ENCODE peak calls at places on chromosome 20, in four cellular contexts. I is fibroblast of the aortic adventitia, U is endothelial cell, X is colonic mucosa. A is an unnamed sample.

GRCh38 chr20:2701671-2702081 is 9.1 kb downstream of the EBF4 start:
- DNase-seq in U (no peak), I (no peak), X (no peak), A (no peak)

GRCh38 chr20:46810442-46811327 is 84.0 kb upstream of the EYA2 start:
- DNase-seq in U (no peak), I (no peak), X (peak; percentile 25), A (no peak)

GRCh38 chr20:31913431-31914157 is 38.3 kb downstream of the PDRG1 start:
- DNase-seq in U (no peak), X (no peak), I (no peak), A (no peak)

GRCh38 chr20:59165389-59165785 is 1.8 kb downstream of the ZNF831 start:
- DNase-seq in X (peak; percentile 63), I (no peak), U (no peak), A (no peak)

GRCh38 chr20:32433311-32434021 is 75.3 kb downstream of the ASXL1 start:
- DNase-seq in U (peak; percentile 68), I (peak; percentile 22), X (no peak), A (no peak)

GRCh38 chr20:48818481-48818987 is 9.3 kb downstream of the PREX1 start:
- DNase-seq in U (no peak), X (no peak), I (no peak), A (no peak)

GRCh38 chr20:10637062-10637559 is 36.7 kb downstream of the JAG1 start:
- DNase-seq in X (no peak), U (no peak), I (peak; percentile 78), A (no peak)

GRCh38 chr20:52313335-52313963 is 121.9 kb upstream of the ZFP64 start:
- DNase-seq in U (peak; percentile 9), X (no peak), I (peak; percentile 13), A (no peak)

GRCh38 chr20:10253750-10254149 is 35.1 kb downstream of the SNAP25 start:
- DNase-seq in X (no peak), U (no peak), I (no peak), A (no peak)

GRCh38 chr20:3172933-3173581 is at the start of gene LZTS3:
- DNase-seq in U (peak; percentile 56), I (peak; percentile 22), X (peak; percentile 70), A (peak; percentile 87)

GRCh38 chr20:49603209-49603627 is 35.3 kb upstream of the PTGIS start:
- DNase-seq in U (peak; percentile 44), I (peak; percentile 76), X (no peak), A (no peak)

GRCh38 chr20:58577871-58578615 is 62.8 kb upstream of the APCDD1L start:
- DNase-seq in U (no peak), I (no peak), X (no peak), A (no peak)

GRCh38 chr20:48015136-48015925 is 230.1 kb upstream of the SULF2 start:
- DNase-seq in X (no peak), I (peak; percentile 46), U (no peak), A (no peak)

GRCh38 chr20:59749293-59749680 is 144.9 kb downstream of the PHACTR3 start:
- DNase-seq in U (no peak), X (no peak), I (peak; percentile 27), A (no peak)

GRCh38 chr20:47784599-47785320 is 521 bp downstream of the SULF2 start:
- DNase-seq in X (peak; percentile 43), U (peak; percentile 53), I (peak; percentile 45), A (no peak)

GRCh38 chr20:20360464-20360863 is 7.4 kb upstream of the INSM1 start:
- DNase-seq in X (peak; percentile 65), U (peak; percentile 62), I (peak; percentile 68), A (no peak)

GRCh38 chr20:25259358-25259757 is 11.5 kb downstream of the PYGB start:
- DNase-seq in I (no peak), X (peak; percentile 16), U (no peak), A (no peak)

GRCh38 chr20:64196831-64197418 is 32.7 kb downstream of the MYT1 start:
- DNase-seq in I (no peak), X (no peak), U (no peak), A (no peak)

DNA sequence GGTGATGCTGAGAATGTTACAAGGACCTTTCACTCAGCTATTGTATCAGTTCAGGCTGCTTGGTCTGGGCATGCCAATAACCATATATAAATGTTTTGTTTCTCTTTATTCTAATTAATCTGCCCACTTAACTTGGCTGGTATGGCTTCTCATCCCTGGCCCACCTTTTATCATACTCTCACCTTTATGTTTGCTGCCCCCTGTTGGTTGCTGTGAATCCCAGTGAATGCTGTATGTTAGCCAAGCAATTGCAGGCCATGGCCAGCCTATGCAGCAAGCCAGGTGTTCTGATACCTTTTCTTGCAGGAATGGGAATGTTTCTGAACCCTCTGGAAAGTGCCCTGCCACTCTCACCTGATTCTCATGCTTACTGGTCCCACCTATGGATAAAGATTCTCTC is 54.6 kb downstream of the PCSK2 start:
- DNase-seq in U (peak; percentile 52), X (peak; percentile 26), I (no peak), A (no peak)
- TF ChIP-seq CTCF in U (peak; percentile 57), X (no peak), I (no peak), A (no peak)

GRCh38 chr20:62352402-62353288 is 14.5 kb downstream of the LAMA5 start:
- DNase-seq in U (no peak), I (no peak), X (no peak), A (no peak)
- TF ChIP-seq CTCF in U (no peak), I (no peak), X (no peak), A (no peak)

GRCh38 chr20:57474816-57475215 is 50.1 kb downstream of the CTCFL start:
- DNase-seq in I (no peak), X (no peak), U (no peak), A (no peak)

GRCh38 chr20:57475388-57476072 is 49.4 kb downstream of the CTCFL start:
- DNase-seq in U (no peak), X (no peak), I (no peak), A (no peak)

GRCh38 chr20:57474191-57474590 is 50.7 kb downstream of the CTCFL start:
- DNase-seq in I (no peak), X (no peak), U (no peak), A (no peak)

GRCh38 chr20:57471496-57472210 is 53.3 kb downstream of the CTCFL start:
- DNase-seq in X (no peak), U (no peak), I (no peak), A (no peak)

DNA sequence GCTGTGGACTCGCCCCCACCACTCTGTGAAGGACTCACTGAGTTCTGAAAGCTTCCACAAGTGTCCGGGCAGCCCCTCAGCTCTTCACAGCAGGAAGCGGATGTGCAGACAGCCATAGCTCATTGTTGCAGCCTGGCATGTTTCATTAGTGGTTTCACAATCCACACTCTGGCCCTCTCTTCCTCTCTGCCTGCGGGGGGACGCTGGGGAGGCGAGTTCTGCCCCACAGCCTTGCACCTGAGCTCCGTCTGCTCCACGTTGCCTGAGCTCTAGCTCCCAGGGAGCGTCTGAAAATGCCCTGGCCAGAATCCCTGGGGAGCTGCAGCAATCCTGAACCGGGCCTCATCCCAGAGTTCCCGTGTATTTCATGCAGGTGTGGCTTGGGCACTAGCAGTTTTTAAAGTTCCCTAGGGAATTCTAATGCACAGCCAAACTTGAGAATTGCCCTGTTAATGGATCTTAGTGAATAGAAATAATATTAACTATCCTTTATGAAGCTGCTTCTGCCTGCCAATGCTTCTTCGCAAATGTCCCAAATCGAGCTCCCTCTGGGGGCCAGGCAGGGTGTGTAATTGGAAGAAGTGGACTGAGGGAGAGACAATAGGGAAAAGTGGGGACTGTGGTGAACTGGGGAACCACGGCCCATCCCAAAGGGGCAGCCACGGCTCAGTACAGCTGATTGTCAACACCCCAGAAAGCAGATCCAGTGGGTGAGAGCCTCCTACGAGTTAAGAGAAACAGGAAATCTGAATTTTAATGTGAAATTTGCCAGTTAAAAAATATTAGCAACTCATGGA is 51.5 kb downstream of the CTCFL start:
- DNase-seq in I (no peak), U (no peak), X (no peak), A (peak; percentile 44)
- TF ChIP-seq CTCF in I (no peak), U (no peak), X (no peak), A (no peak)

DNA sequence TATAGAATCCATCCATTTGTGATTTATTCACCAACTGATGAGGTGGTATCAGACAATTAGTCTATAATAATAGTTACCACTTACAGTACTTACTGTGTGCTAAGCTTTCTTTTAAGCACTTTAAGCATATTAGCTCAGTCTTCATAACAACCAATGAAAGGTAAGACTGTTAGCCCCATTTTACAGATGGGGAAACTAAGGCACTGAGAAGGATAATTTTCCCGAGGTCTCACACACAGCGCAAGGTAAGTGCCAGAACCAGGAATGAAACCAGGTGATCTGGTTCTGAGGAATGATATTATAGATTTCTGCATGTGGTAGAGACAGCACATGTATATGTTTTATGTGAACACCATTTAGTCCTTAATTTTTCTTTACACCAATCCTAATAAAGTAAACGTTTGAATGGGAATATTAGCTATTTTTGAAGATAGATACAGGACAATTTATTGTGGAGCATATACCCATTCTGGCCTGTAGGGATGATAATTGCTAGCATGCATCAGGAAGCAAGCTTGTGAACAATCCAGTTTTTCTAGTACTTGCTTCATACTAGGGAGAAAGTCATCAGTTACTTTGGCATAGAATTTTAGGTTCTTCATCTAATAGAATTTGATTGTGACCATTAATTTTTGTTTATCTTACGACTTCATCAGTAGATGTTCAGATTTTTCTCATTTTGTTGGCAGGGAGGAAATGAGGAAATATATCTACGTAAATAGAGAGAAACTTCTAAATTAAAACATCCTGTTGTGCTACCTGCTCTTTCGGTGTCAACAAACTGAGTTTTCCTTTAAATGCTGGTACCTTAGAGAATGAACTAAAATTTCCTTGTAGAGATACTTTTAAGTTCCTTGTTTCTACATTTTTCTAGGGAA is 3.0 kb downstream of the YWHAB start:
- DNase-seq in I (peak; percentile 28), X (no peak), U (no peak), A (no peak)
- TF ChIP-seq CTCF in I (peak; percentile 61), X (peak; percentile 14), U (no peak), A (no peak)

GRCh38 chr20:62860391-62860923 is 1.2 kb downstream of the TCFL5 start:
- DNase-seq in X (no peak), I (peak; percentile 47), U (no peak), A (no peak)
- TF ChIP-seq CTCF in X (no peak), I (peak; percentile 18), U (no peak), A (no peak)

GRCh38 chr20:34993941-34994508 is 38.4 kb downstream of the MYH7B start:
- DNase-seq in X (no peak), U (no peak), I (no peak), A (no peak)
- TF ChIP-seq CTCF in X (no peak), U (no peak), I (no peak), A (no peak)

GRCh38 chr20:43404880-43405279 is 52.8 kb upstream of the SRSF6 start:
- DNase-seq in I (peak; percentile 21), U (no peak), X (no peak), A (no peak)
- TF ChIP-seq CTCF in I (peak; percentile 40), U (peak; percentile 15), X (no peak), A (no peak)